ENCODE peak calls at places on chromosomes 5 and 9, in five cellular contexts. J, W, K, C and R are unnamed samples. For H3K4me1, the result is how much of the 10 kb centered on the place peaks cover.

GRCh38 chr9:81108821-81109220 is 580.5 kb downstream of the TLE1 start:
- DNase-seq in J (no peak), W (no peak), K (no peak), C (no peak), R (no peak)

GRCh38 chr5:5140051-5141010 is at the start of gene ADAMTS16:
- DNase-seq in J (no peak), W (no peak), K (no peak), C (no peak), R (no peak)

GRCh38 chr5:14864181-14864812 is 7.3 kb downstream of the ANKH start:
- DNase-seq in J (no peak), W (no peak), K (no peak), C (no peak), R (no peak)

GRCh38 chr5:149549461-149550266 is 1.6 kb downstream of the CSNK1A1 start:
- DNase-seq in J (no peak), W (peak), K (no peak), C (peak), R (no peak)

GRCh38 chr5:34013547-34013946 is 5.7 kb upstream of the AMACR start:
- DNase-seq in J (no peak), W (no peak), K (no peak), C (no peak), R (no peak)

GRCh38 chr9:133957328-133957727 is 34.8 kb downstream of the VAV2 start:
- DNase-seq in J (no peak), W (no peak), K (peak), C (no peak), R (no peak)

GRCh38 chr5:312845-313244 is 8.7 kb upstream of the AHRR start:
- DNase-seq in J (no peak), W (no peak), K (no peak), C (no peak), R (peak)

GRCh38 chr9:3585616-3586015 is 59.8 kb upstream of the RFX3 start:
- DNase-seq in J (no peak), W (no peak), K (no peak), C (no peak), R (no peak)

DNA sequence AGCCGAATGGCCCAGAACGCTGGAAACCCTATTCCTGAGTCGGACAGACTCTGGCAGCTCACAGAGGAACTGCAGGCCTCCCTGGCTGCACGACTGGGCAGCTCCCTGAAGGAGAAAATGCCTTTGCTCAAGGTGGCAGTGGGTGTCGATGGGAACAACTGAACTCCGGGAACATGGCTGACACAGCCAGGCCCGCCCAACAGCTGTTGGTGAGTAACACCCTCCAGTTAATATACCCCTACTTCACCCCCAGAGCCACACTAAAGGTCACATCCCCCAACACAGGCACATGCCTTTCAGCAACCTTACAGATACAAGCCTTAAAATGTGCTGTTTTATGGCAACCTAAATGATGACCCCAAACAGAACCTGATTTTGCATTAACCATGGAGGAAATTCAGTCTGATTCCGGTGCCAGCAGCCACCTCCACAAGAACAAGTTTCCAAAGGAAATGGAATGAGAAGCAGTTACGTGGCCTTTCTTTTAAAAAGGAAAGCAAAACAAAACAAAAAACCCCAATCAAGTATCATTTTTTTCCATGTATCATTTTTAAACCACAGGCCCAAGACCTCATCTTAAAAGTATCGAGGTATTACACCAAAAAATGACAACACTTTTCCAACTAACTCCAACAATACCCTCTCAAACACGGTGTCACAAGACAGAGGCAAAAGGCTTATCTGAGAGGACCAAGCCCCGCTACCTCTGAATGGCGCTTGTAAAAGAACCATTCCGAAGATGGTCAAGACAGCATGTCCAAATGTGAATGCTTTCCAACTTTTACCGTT is 3.1 kb downstream of the KLF9 start:
- DNase-seq in J (peak), W (no peak), K (peak), C (peak), R (peak)
- H3K4me3 ChIP-seq in J (peak), W (no peak), K (peak), C (peak), R (peak)

GRCh38 chr5:160092519-160092918 is 26.7 kb downstream of the PWWP2A start:
- DNase-seq in J (no peak), W (no peak), K (no peak), C (no peak), R (no peak)

GRCh38 chr5:160092960-160093701 is 26.1 kb downstream of the PWWP2A start:
- DNase-seq in J (no peak), W (no peak), K (no peak), C (no peak), R (no peak)

GRCh38 chr5:160097981-160098380 is 21.3 kb downstream of the PWWP2A start:
- DNase-seq in J (no peak), W (no peak), K (no peak), C (peak), R (no peak)

DNA sequence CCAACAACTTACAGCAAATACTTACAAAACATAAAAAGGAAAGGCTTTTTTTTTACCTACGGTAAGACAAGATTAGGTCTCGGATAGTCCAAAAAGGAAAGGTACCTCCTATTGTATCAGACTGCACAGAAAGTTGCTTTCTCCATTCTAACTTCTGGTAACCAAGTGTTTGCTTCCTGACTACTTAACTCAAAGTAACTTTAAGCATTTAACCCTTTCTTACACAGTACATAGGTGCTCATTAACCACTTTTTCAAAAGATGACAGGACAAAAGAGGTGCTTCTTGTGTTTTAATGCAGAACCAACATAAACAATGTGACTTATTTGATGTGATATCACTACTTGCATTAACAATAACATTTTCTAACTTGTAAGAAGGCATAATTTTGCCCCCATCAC is 23.1 kb downstream of the PWWP2A start:
- DNase-seq in J (no peak), W (no peak), K (no peak), C (no peak), R (no peak)
- H3K4me1 ChIP-seq in J (under half), W (under half), K (under half), C (under half), R (under half)

GRCh38 chr5:96431376-96432244 is 1.4 kb downstream of the PCSK1 start:
- DNase-seq in J (peak), W (no peak), K (no peak), C (peak), R (no peak)
- H3K27ac ChIP-seq in J (no peak), W (no peak), K (no peak), C (no peak), R (no peak)

DNA sequence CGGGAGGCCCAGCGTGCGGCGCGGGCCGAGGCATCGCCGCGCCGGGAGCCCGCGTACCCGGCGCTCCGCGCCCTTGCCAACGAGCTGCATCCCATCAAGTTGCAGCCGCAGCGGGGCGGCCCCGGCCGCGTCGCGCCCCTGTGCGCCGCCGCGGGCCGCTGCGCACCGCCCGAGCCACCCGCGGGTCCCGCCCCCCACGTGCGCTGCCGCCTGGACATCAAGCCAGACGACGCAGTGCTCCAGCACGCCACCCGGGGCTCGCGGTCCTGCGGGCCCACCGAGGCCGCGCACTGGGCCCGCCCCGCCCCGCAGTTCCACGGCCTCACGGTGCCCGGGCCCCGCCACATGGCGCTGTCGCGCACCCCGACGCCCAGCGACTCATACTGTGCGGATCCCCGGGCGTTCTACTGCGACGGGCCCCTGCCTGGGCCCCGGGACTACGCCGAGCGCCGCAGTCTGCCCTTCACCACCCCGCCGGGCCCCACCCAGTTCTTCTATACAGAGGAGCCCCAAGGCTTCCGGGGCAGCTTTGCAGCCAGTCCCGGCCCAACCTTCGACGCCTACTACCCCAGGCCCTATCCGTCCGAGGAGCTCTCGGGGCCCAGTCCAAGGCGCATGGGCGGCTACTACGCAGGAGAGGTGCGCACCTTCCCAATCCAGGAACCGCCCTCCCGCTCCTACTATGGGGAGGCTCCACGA is 2.6 kb downstream of the AJM1 start:
- DNase-seq in J (no peak), W (no peak), K (no peak), C (no peak), R (no peak)
- H3K4me3 ChIP-seq in J (no peak), W (no peak), K (no peak), C (no peak), R (no peak)

GRCh38 chr9:121485618-121486531 is 13.8 kb downstream of the GGTA1 start:
- DNase-seq in J (no peak), W (no peak), K (no peak), C (no peak), R (no peak)
- H3K4me1 ChIP-seq in J (under half), W (under half), K (under half), C (under half), R (under half)